ENCODE peak calls at places on chromosome 17, in seven cellular contexts. M is skeletal muscle cell; D is CD8-positive, alpha-beta memory T cell; G is astrocyte; B is pulmonary artery endothelial cell; S is activated CD8-positive, alpha-beta memory T cell treated with anti-CD3 and anti-CD28 coated beads, Interleukin-2, amount 10 ng/mL, durations not matched to agents 7 days and 5 days; L is frontal cortex. Q is an unnamed sample.

GRCh38 chr17:8100149-8100548 is 12.6 kb upstream of the ALOX12B start:
- DNase-seq in M (no peak), D (no peak), G (no peak), B (no peak), S (no peak), L (no peak), Q (no peak)

GRCh38 chr17:55612691-55613141 is 101.5 kb upstream of the SMIM36 start:
- DNase-seq in M (no peak), D (no peak), G (no peak), B (no peak), S (no peak), L (no peak), Q (no peak)

GRCh38 chr17:78128616-78129384 is at the start of gene TMC6:
- DNase-seq in M (no peak), D (peak), G (no peak), B (no peak), S (peak), L (peak), Q (no peak)

GRCh38 chr17:45225964-45226530 is 4.4 kb downstream of the FMNL1 start:
- DNase-seq in M (no peak), D (peak), G (no peak), B (no peak), S (peak), L (no peak), Q (no peak)

GRCh38 chr17:80789356-80789902 is 202.2 kb upstream of the CHMP6 start:
- DNase-seq in M (peak), D (no peak), G (peak), B (peak), S (peak), L (no peak), Q (peak)

GRCh38 chr17:81277421-81277820 is 17.7 kb downstream of the SLC38A10 start:
- DNase-seq in M (no peak), D (no peak), G (no peak), B (no peak), S (no peak), L (peak), Q (no peak)

GRCh38 chr17:27946521-27946920 is 53.4 kb upstream of the LYRM9 start:
- DNase-seq in M (no peak), D (no peak), G (no peak), B (no peak), S (no peak), L (no peak), Q (no peak)

GRCh38 chr17:14797021-14797420 is 468.1 kb downstream of the PMP22 start:
- DNase-seq in M (no peak), D (no peak), G (no peak), B (no peak), S (no peak), L (no peak), Q (no peak)

GRCh38 chr17:75592364-75593020 is 4.9 kb downstream of the MYO15B start:
- DNase-seq in M (no peak), D (no peak), G (no peak), B (no peak), S (no peak), L (no peak), Q (no peak)

GRCh38 chr17:58577696-58578095 is 63.3 kb upstream of the MTMR4 start:
- DNase-seq in M (no peak), D (peak), G (peak), B (no peak), S (peak), L (peak), Q (peak)

GRCh38 chr17:2755941-2756724 is 6.7 kb upstream of the CCDC92B start:
- DNase-seq in M (no peak), D (no peak), G (no peak), B (no peak), S (no peak), L (no peak), Q (no peak)

GRCh38 chr17:45320931-45321461 is 4.2 kb upstream of the MAP3K14 start:
- DNase-seq in M (peak), D (no peak), G (peak), B (no peak), S (no peak), L (no peak), Q (peak)

GRCh38 chr17:73641779-73642580 is 2.3 kb downstream of the SDK2 start:
- DNase-seq in M (no peak), D (no peak), G (no peak), B (no peak), S (no peak), L (no peak), Q (no peak)

GRCh38 chr17:53791551-53791950 is 31.2 kb upstream of the KIF2B start:
- DNase-seq in M (no peak), D (no peak), G (no peak), B (no peak), S (no peak), L (no peak), Q (no peak)

GRCh38 chr17:33050611-33051140 is 59.0 kb downstream of the SPACA3 start:
- DNase-seq in M (no peak), D (no peak), G (no peak), B (no peak), S (no peak), L (no peak), Q (no peak)

GRCh38 chr17:59846391-59847165 is 46.2 kb downstream of the TUBD1 start:
- DNase-seq in M (no peak), D (no peak), G (peak), B (no peak), S (no peak), L (no peak), Q (no peak)

GRCh38 chr17:73924488-73925186 is 278.8 kb upstream of the RPL38 start:
- DNase-seq in M (no peak), D (no peak), G (no peak), B (no peak), S (peak), L (no peak), Q (no peak)

GRCh38 chr17:63571632-63572310 is 21.5 kb downstream of the DCAF7 start:
- DNase-seq in M (peak), D (no peak), G (peak), B (no peak), S (no peak), L (no peak), Q (peak)

GRCh38 chr17:33749171-33749570 is 456.1 kb upstream of the ASIC2 start:
- DNase-seq in M (no peak), D (no peak), G (no peak), B (no peak), S (no peak), L (no peak), Q (no peak)

GRCh38 chr17:75093543-75094158 is 5.9 kb downstream of the SLC16A5 start:
- DNase-seq in M (no peak), D (no peak), G (no peak), B (no peak), S (no peak), L (no peak), Q (no peak)

GRCh38 chr17:73359987-73360410 is 48.2 kb upstream of the CDC42EP4 start:
- DNase-seq in M (no peak), D (no peak), G (no peak), B (no peak), S (no peak), L (no peak), Q (no peak)

GRCh38 chr17:31418773-31419350 is 27.4 kb downstream of the RAB11FIP4 start:
- DNase-seq in M (no peak), D (no peak), G (no peak), B (no peak), S (no peak), L (no peak), Q (no peak)

GRCh38 chr17:41521574-41522261 is 3.0 kb upstream of the KRT15 start:
- DNase-seq in M (peak), D (no peak), G (peak), B (peak), S (no peak), L (no peak), Q (peak)

GRCh38 chr17:45801386-45801785 is 17.3 kb downstream of the CRHR1 start:
- DNase-seq in M (no peak), D (no peak), G (no peak), B (no peak), S (no peak), L (no peak), Q (no peak)

GRCh38 chr17:31598921-31599571 is 207.6 kb downstream of the RAB11FIP4 start:
- DNase-seq in M (no peak), D (no peak), G (no peak), B (no peak), S (no peak), L (no peak), Q (no peak)

GRCh38 chr17:56028837-56029236 is 124.4 kb upstream of the ANKFN1 start:
- DNase-seq in M (no peak), D (no peak), G (no peak), B (no peak), S (no peak), L (no peak), Q (no peak)

GRCh38 chr17:5669191-5669590 is 84.9 kb upstream of the NLRP1 start:
- DNase-seq in M (no peak), D (no peak), G (no peak), B (no peak), S (no peak), L (no peak), Q (no peak)

GRCh38 chr17:53607475-53607874 is 215.3 kb upstream of the KIF2B start:
- DNase-seq in M (no peak), D (no peak), G (no peak), B (no peak), S (no peak), L (no peak), Q (no peak)

GRCh38 chr17:65066858-65067257 is 10.3 kb upstream of the GNA13 start:
- DNase-seq in M (no peak), D (no peak), G (no peak), B (no peak), S (no peak), L (no peak), Q (no peak)

Q was measured in GM04504.